ENCODE peak calls at places on chromosomes 11 and 22, in five cellular contexts. One of them, this sample, is unnamed.

GRCh38 chr11:134598368-134598767 is 186.3 kb upstream of the B3GAT1 start:
- DNase-seq in uterus: no peak
- DNase-seq in fibroblast of the aortic adventitia: no peak
- DNase-seq in mammary epithelial cell: no peak
- DNase-seq in breast epithelium: no peak
- DNase-seq in this sample: no peak

GRCh38 chr11:82546556-82547162 is 187.0 kb downstream of the FAM181B start:
- DNase-seq in fibroblast of the aortic adventitia: no peak
- DNase-seq in uterus: no peak
- DNase-seq in breast epithelium: no peak
- DNase-seq in mammary epithelial cell: no peak
- DNase-seq in this sample: no peak

GRCh38 chr11:129283141-129283540 is 91.0 kb upstream of the ARHGAP32 start:
- DNase-seq in fibroblast of the aortic adventitia: no peak
- DNase-seq in breast epithelium: no peak
- DNase-seq in uterus: no peak
- DNase-seq in mammary epithelial cell: peak; percentile 76
- DNase-seq in this sample: no peak

GRCh38 chr11:111918390-111919256 is at the start of gene C11orf52:
- DNase-seq in uterus: no peak
- DNase-seq in breast epithelium: peak; percentile 82
- DNase-seq in fibroblast of the aortic adventitia: no peak
- DNase-seq in mammary epithelial cell: peak; percentile 77
- DNase-seq in this sample: no peak

GRCh38 chr22:48751539-48752437 is 1075.9 kb downstream of the BRD1 start:
- DNase-seq in breast epithelium: no peak
- DNase-seq in mammary epithelial cell: no peak
- DNase-seq in uterus: no peak
- DNase-seq in fibroblast of the aortic adventitia: no peak
- DNase-seq in this sample: no peak

GRCh38 chr22:44033689-44034088 is 9.6 kb downstream of the PARVB start:
- DNase-seq in fibroblast of the aortic adventitia: no peak
- DNase-seq in breast epithelium: no peak
- DNase-seq in mammary epithelial cell: no peak
- DNase-seq in uterus: no peak
- DNase-seq in this sample: no peak

GRCh38 chr22:49754674-49755590 is 72.7 kb downstream of the BRD1 start:
- DNase-seq in uterus: no peak
- DNase-seq in mammary epithelial cell: no peak
- DNase-seq in breast epithelium: no peak
- DNase-seq in fibroblast of the aortic adventitia: no peak
- DNase-seq in this sample: no peak

GRCh38 chr11:102577723-102578122 is 47.2 kb upstream of the MMP7 start:
- DNase-seq in uterus: no peak
- DNase-seq in fibroblast of the aortic adventitia: no peak
- DNase-seq in breast epithelium: no peak
- DNase-seq in mammary epithelial cell: no peak
- DNase-seq in this sample: no peak

GRCh38 chr22:40512426-40513136 is 123.9 kb downstream of the MRTFA start:
- DNase-seq in uterus: no peak
- DNase-seq in breast epithelium: no peak
- DNase-seq in fibroblast of the aortic adventitia: peak; percentile 100
- DNase-seq in mammary epithelial cell: peak; percentile 94
- DNase-seq in this sample: peak; percentile 95

GRCh38 chr11:12835286-12835685 is 161.1 kb downstream of the TEAD1 start:
- DNase-seq in fibroblast of the aortic adventitia: no peak
- DNase-seq in uterus: no peak
- DNase-seq in mammary epithelial cell: no peak
- DNase-seq in breast epithelium: no peak
- DNase-seq in this sample: no peak

GRCh38 chr11:27420217-27420616 is 52.4 kb downstream of the LGR4 start:
- DNase-seq in breast epithelium: no peak
- DNase-seq in fibroblast of the aortic adventitia: no peak
- DNase-seq in mammary epithelial cell: no peak
- DNase-seq in uterus: no peak
- DNase-seq in this sample: no peak

GRCh38 chr11:22566293-22566692 is 59.3 kb downstream of the FANCF start:
- DNase-seq in breast epithelium: no peak
- DNase-seq in mammary epithelial cell: no peak
- DNase-seq in fibroblast of the aortic adventitia: no peak
- DNase-seq in uterus: no peak
- DNase-seq in this sample: no peak

GRCh38 chr11:83284501-83285051 is 1.6 kb downstream of the CCDC90B start:
- DNase-seq in fibroblast of the aortic adventitia: no peak
- DNase-seq in breast epithelium: no peak
- DNase-seq in uterus: no peak
- DNase-seq in mammary epithelial cell: no peak
- DNase-seq in this sample: no peak

GRCh38 chr22:26671317-26672059 is 14.1 kb downstream of the MIAT start:
- DNase-seq in fibroblast of the aortic adventitia: no peak
- DNase-seq in mammary epithelial cell: peak; percentile 78
- DNase-seq in breast epithelium: no peak
- DNase-seq in uterus: peak; percentile 29
- DNase-seq in this sample: no peak

GRCh38 chr11:115760921-115761320 is 256.7 kb upstream of the CADM1 start:
- DNase-seq in breast epithelium: no peak
- DNase-seq in fibroblast of the aortic adventitia: no peak
- DNase-seq in uterus: no peak
- DNase-seq in mammary epithelial cell: no peak
- DNase-seq in this sample: no peak

GRCh38 chr11:4203603-4204360 is 109.2 kb downstream of the RRM1 start:
- DNase-seq in uterus: no peak
- DNase-seq in breast epithelium: no peak
- DNase-seq in fibroblast of the aortic adventitia: no peak
- DNase-seq in mammary epithelial cell: no peak
- DNase-seq in this sample: no peak

GRCh38 chr11:3126207-3126865 is 38.8 kb downstream of the OSBPL5 start:
- DNase-seq in fibroblast of the aortic adventitia: no peak
- DNase-seq in uterus: peak; percentile 33
- DNase-seq in mammary epithelial cell: peak; percentile 47
- DNase-seq in breast epithelium: peak; percentile 76
- DNase-seq in this sample: no peak

GRCh38 chr11:69270929-69271328 is 23.0 kb upstream of the MYEOV start:
- DNase-seq in breast epithelium: no peak
- DNase-seq in fibroblast of the aortic adventitia: no peak
- DNase-seq in uterus: no peak
- DNase-seq in mammary epithelial cell: no peak
- DNase-seq in this sample: no peak

GRCh38 chr11:8722156-8722555 is 39.6 kb downstream of the RPL27A start:
- DNase-seq in uterus: peak; percentile 55
- DNase-seq in fibroblast of the aortic adventitia: peak; percentile 72
- DNase-seq in mammary epithelial cell: no peak
- DNase-seq in breast epithelium: no peak
- DNase-seq in this sample: no peak

GRCh38 chr22:30514252-30514651 is 8.8 kb upstream of the SEC14L4 start:
- DNase-seq in uterus: no peak
- DNase-seq in fibroblast of the aortic adventitia: no peak
- DNase-seq in breast epithelium: no peak
- DNase-seq in mammary epithelial cell: no peak
- DNase-seq in this sample: no peak

GRCh38 chr11:124086447-124086846 is 28.8 kb upstream of the VWA5A start:
- DNase-seq in uterus: no peak
- DNase-seq in breast epithelium: no peak
- DNase-seq in mammary epithelial cell: no peak
- DNase-seq in fibroblast of the aortic adventitia: no peak
- DNase-seq in this sample: no peak
- TF ChIP-seq CTCF in uterus: no peak
- TF ChIP-seq CTCF in breast epithelium: no peak
- TF ChIP-seq CTCF in mammary epithelial cell: no peak
- TF ChIP-seq CTCF in fibroblast of the aortic adventitia: no peak
- TF ChIP-seq CTCF in this sample: no peak

DNA sequence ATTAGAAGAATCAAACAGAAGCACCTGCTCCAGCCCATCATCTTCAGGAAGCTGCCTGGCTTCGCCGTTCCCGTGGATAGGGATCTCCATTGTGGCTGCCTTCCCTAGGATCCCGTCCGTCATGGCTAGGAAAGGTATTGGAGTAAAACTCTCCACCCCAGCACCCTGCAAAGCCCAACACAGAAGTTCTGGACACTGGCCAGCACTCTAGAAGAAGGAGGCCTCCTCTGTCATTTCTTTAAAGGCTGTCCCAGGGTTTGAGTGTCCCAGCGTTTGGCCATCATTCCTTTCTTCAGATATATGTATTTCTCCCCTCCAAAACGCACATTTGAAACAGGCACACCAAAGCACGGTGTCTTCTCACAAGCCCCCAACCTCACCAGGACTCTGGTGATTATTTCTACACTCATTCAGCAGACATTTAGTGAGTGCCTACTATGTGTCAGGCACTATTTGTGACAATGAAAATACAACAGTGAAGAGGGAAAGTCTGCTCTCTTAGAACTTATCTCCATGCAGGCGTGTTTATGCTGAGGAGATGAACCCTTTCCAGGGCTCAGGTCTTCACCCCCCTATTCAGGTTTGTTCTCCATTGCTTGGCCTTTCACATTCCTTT is 724 bp downstream of the ARFIP2 start:
- DNase-seq in breast epithelium: no peak
- DNase-seq in uterus: no peak
- DNase-seq in mammary epithelial cell: no peak
- DNase-seq in fibroblast of the aortic adventitia: peak; percentile 29
- DNase-seq in this sample: no peak
- TF ChIP-seq CTCF in breast epithelium: no peak
- TF ChIP-seq CTCF in uterus: no peak
- TF ChIP-seq CTCF in mammary epithelial cell: no peak
- TF ChIP-seq CTCF in fibroblast of the aortic adventitia: no peak
- TF ChIP-seq CTCF in this sample: no peak

GRCh38 chr11:124667601-124668000 is 5.9 kb downstream of the SIAE start:
- DNase-seq in uterus: no peak
- DNase-seq in mammary epithelial cell: no peak
- DNase-seq in fibroblast of the aortic adventitia: no peak
- DNase-seq in breast epithelium: no peak
- DNase-seq in this sample: no peak

GRCh38 chr11:124673333-124674167 is at the start of the genes SIAE and SPA17:
- DNase-seq in breast epithelium: peak; percentile 92
- DNase-seq in mammary epithelial cell: peak; percentile 95
- DNase-seq in uterus: peak; percentile 93
- DNase-seq in fibroblast of the aortic adventitia: peak; percentile 97
- DNase-seq in this sample: peak; percentile 77

GRCh38 chr11:124672531-124673215 is 866 bp downstream of the SIAE start:
- DNase-seq in mammary epithelial cell: no peak
- DNase-seq in fibroblast of the aortic adventitia: no peak
- DNase-seq in uterus: no peak
- DNase-seq in breast epithelium: no peak
- DNase-seq in this sample: no peak

GRCh38 chr11:124669193-124669592 is 4.3 kb downstream of the SIAE start:
- DNase-seq in mammary epithelial cell: no peak
- DNase-seq in fibroblast of the aortic adventitia: peak; percentile 68
- DNase-seq in uterus: peak; percentile 18
- DNase-seq in breast epithelium: no peak
- DNase-seq in this sample: no peak

DNA sequence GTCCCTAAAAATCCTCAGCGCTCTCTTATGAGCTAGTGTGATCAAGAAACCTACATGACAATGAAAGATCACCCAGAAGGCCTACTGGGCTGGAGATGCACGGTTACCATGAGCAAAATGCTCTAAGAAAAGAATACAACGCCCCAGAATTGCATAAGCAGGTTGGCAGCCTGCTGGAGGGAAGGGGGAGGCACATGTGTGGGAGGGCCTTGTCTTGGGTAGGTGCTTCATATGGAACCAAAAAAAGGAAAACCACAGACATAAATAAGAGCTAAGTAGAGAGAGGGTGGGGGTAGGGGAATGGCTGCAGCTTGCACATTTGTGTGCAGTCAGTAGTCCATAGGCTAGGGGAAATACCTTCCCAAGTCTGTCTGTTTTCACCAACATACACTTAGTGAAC is 2.8 kb downstream of the SIAE start:
- DNase-seq in fibroblast of the aortic adventitia: peak; percentile 31
- DNase-seq in mammary epithelial cell: no peak
- DNase-seq in breast epithelium: no peak
- DNase-seq in uterus: no peak
- DNase-seq in this sample: no peak
- TF ChIP-seq CTCF in fibroblast of the aortic adventitia: no peak
- TF ChIP-seq CTCF in mammary epithelial cell: no peak
- TF ChIP-seq CTCF in breast epithelium: no peak
- TF ChIP-seq CTCF in uterus: no peak
- TF ChIP-seq CTCF in this sample: no peak

GRCh38 chr22:25078591-25078990 is 121.1 kb upstream of the CRYBB3 start:
- DNase-seq in breast epithelium: no peak
- DNase-seq in fibroblast of the aortic adventitia: no peak
- DNase-seq in mammary epithelial cell: no peak
- DNase-seq in uterus: no peak
- DNase-seq in this sample: no peak

GRCh38 chr22:25082096-25082495 is 117.6 kb upstream of the CRYBB3 start:
- DNase-seq in fibroblast of the aortic adventitia: no peak
- DNase-seq in uterus: no peak
- DNase-seq in breast epithelium: no peak
- DNase-seq in mammary epithelial cell: no peak
- DNase-seq in this sample: no peak

GRCh38 chr22:25080855-25081254 is 118.8 kb upstream of the CRYBB3 start:
- DNase-seq in fibroblast of the aortic adventitia: no peak
- DNase-seq in mammary epithelial cell: no peak
- DNase-seq in breast epithelium: no peak
- DNase-seq in uterus: no peak
- DNase-seq in this sample: no peak

GRCh38 chr22:25083414-25084166 is 116.1 kb upstream of the CRYBB3 start:
- DNase-seq in fibroblast of the aortic adventitia: no peak
- DNase-seq in breast epithelium: no peak
- DNase-seq in uterus: no peak
- DNase-seq in mammary epithelial cell: peak; percentile 30
- DNase-seq in this sample: no peak

GRCh38 chr22:25081409-25081824 is 118.2 kb upstream of the CRYBB3 start:
- DNase-seq in uterus: no peak
- DNase-seq in breast epithelium: no peak
- DNase-seq in fibroblast of the aortic adventitia: no peak
- DNase-seq in mammary epithelial cell: peak; percentile 14
- DNase-seq in this sample: no peak
- TF ChIP-seq CTCF in uterus: peak; percentile 8
- TF ChIP-seq CTCF in breast epithelium: peak; percentile 46
- TF ChIP-seq CTCF in fibroblast of the aortic adventitia: peak; percentile 47
- TF ChIP-seq CTCF in mammary epithelial cell: peak; percentile 45
- TF ChIP-seq CTCF in this sample: peak; percentile 78

DNA sequence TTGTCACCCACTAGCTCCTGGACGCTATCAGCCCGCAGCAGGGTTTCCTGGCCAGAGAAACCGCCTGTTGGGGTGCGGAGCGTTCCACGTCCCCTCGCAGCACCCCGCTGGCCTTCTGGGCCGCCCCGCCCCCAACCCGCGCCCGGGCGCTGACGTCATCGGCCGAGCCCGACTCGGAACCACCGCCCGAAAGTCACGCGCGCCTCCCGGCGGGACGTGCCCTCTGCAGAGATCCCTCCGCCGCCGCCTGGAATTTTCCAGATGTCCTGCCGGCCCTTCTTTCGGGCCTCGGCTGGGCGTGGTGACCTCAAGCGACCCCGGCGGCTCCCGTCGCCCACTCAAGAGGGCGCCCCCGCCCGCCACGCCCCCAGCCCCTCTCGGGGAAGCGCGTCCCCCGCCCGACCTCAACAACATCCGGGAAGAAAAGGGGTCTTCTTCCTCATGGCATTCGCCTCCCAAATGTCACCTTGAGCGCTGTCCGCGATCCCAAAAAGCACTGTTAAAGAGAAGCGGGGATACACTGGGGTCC is 430 bp upstream of the NEAT1 start:
- DNase-seq in fibroblast of the aortic adventitia: peak; percentile 98
- DNase-seq in mammary epithelial cell: peak; percentile 94
- DNase-seq in breast epithelium: peak; percentile 99
- DNase-seq in uterus: peak; percentile 99
- DNase-seq in this sample: no peak
- TF ChIP-seq CTCF in fibroblast of the aortic adventitia: no peak
- TF ChIP-seq CTCF in mammary epithelial cell: no peak
- TF ChIP-seq CTCF in breast epithelium: no peak
- TF ChIP-seq CTCF in uterus: peak; percentile 9
- TF ChIP-seq CTCF in this sample: no peak